ENCODE peak calls at places on chromosome 10, in seven cellular contexts. R, N, M, G, A, K and L are unnamed samples.

GRCh38 chr10:63542835-63543575 is 21.8 kb downstream of the REEP3 start:
- DNase-seq in M (no peak), A (no peak), K (no peak), G (no peak), N (peak; percentile 35), R (no peak), L (no peak)

GRCh38 chr10:26085549-26085948 is 131.0 kb upstream of the GAD2 start:
- DNase-seq in K (no peak), R (no peak), N (no peak), M (no peak), G (no peak), A (no peak), L (no peak)

GRCh38 chr10:78931333-78932083 is 137.3 kb upstream of the ZMIZ1 start:
- DNase-seq in N (peak; percentile 88), A (peak; percentile 63), K (peak; percentile 94), R (no peak), G (no peak), M (no peak), L (no peak)

GRCh38 chr10:44316187-44316921 is 68.5 kb downstream of the CXCL12 start:
- DNase-seq in A (no peak), K (peak; percentile 47), N (no peak), R (no peak), M (no peak), G (no peak), L (no peak)

GRCh38 chr10:70990661-70991060 is 102.3 kb upstream of the PCBD1 start:
- DNase-seq in A (no peak), K (no peak), M (no peak), G (no peak), N (no peak), R (no peak), L (no peak)

GRCh38 chr10:6171891-6172354 is 30.8 kb upstream of the PFKFB3 start:
- DNase-seq in M (no peak), G (no peak), A (peak; percentile 75), N (peak; percentile 96), K (peak; percentile 97), R (no peak), L (no peak)

GRCh38 chr10:22365644-22366565 is 20.6 kb downstream of the SPAG6 start:
- DNase-seq in A (no peak), M (no peak), K (no peak), G (no peak), N (no peak), R (no peak), L (no peak)

GRCh38 chr10:79378647-79379511 is 31.6 kb downstream of the PPIF start:
- DNase-seq in A (no peak), N (no peak), R (peak; percentile 34), G (no peak), K (peak; percentile 30), M (no peak), L (peak; percentile 11)

GRCh38 chr10:132237871-132238270 is 51.1 kb downstream of the DPYSL4 start:
- DNase-seq in K (peak; percentile 66), N (no peak), R (no peak), G (no peak), A (no peak), M (no peak), L (no peak)

GRCh38 chr10:47337243-47337642 is 10.9 kb upstream of the RBP3 start:
- DNase-seq in R (no peak), N (no peak), K (no peak), G (no peak), M (no peak), A (no peak), L (no peak)

GRCh38 chr10:18738835-18739234 is 79.6 kb downstream of the ARL5B start:
- DNase-seq in K (no peak), G (no peak), A (peak; percentile 15), M (no peak), R (no peak), N (peak; percentile 76), L (no peak)

GRCh38 chr10:132418520-132419416 is 21.8 kb downstream of the PWWP2B start:
- DNase-seq in A (no peak), K (no peak), G (peak; percentile 46), N (no peak), M (no peak), R (peak; percentile 88), L (peak; percentile 44)

GRCh38 chr10:63595072-63595471 is 73.9 kb downstream of the REEP3 start:
- DNase-seq in N (peak; percentile 21), K (no peak), R (no peak), A (peak; percentile 3), M (no peak), G (no peak), L (no peak)

GRCh38 chr10:119370046-119370770 is 162.8 kb downstream of the GRK5 start:
- DNase-seq in G (no peak), N (peak; percentile 90), M (no peak), K (peak; percentile 95), A (peak; percentile 61), R (no peak), L (no peak)

GRCh38 chr10:34717429-34717828 is 97.7 kb downstream of the PARD3 start:
- DNase-seq in G (no peak), K (no peak), N (no peak), R (no peak), M (no peak), A (no peak), L (no peak)

GRCh38 chr10:2917926-2918325 is 149.4 kb upstream of the PFKP start:
- DNase-seq in K (no peak), N (no peak), A (no peak), R (no peak), G (no peak), M (no peak), L (no peak)
- TF ChIP-seq CTCF in K (no peak), N (no peak), A (no peak), R (no peak), G (no peak), M (no peak), L (no peak)

GRCh38 chr10:88114368-88114767 is 250.9 kb downstream of the PTEN start:
- DNase-seq in G (no peak), R (peak; percentile 60), M (no peak), K (no peak), A (no peak), N (peak; percentile 25), L (peak; percentile 52)
- TF ChIP-seq CTCF in G (peak; percentile 70), R (peak; percentile 63), M (no peak), K (peak; percentile 50), A (peak; percentile 32), N (peak; percentile 34), L (peak; percentile 61)

DNA sequence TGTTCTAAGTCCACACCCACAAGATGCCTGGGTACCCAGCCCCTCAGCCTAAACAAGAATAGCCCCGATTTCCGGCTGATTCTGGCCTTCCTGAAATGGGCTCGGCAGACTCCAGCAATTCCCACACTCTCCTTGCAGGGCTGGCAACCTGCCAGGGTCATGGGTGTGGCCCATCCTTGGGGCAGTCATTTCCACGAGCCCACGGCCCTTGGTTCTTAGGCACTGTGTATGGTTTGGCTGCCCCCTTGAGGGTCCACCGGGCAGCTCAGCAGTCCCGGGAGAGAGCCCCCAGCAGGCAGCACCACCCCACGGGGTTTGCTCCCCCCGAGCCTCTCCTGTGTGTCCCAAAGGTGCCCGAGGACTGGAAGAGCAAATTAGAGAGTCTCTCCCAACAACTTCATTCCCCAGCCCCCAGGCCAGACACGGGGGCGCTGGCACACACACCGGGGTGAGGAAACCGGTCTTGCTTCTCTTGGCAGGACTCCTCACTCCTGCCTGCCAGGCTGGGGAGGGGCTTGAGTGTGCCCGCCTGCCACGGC is 142.2 kb downstream of the EMX2 start:
- DNase-seq in G (peak; percentile 43), K (peak; percentile 86), R (peak; percentile 54), N (no peak), M (no peak), A (no peak), L (no peak)
- TF ChIP-seq CTCF in G (peak; percentile 55), K (no peak), R (peak; percentile 11), N (no peak), M (no peak), A (no peak), L (no peak)

DNA sequence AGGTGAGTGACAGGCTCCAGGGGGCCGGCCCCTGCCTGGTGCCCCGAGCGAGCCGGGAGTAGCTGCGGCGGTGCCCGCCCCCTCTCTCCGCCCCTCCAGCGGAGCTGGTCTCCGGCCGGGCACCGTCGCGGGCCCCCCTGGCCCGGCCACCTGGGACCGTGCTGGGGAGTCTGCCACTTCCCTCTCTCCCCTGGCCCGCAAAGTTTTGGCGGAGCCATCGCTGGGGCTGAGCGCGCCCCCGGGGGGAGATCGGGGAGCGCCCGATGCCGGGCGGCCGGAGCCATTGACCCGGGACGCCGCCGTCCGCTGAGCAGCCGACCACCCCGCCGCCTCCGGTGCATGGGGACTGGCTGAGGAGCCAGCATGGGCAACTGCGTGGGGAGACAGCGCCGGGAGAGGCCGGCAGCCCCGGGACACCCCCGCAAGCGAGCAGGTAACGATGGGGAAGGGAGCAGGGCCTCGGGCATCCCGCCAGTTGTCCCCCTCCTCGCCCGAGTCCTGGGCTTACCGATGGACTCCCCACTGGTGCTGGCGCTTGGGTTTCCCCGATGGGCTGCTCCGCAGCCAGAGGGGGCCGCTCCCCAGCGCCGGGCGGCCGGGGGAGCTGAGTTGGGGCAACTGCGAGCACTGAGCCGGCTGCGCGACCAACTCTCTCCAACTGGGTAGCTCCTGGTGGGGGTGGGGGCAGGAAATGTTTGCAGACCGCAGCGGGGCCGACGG is at the start of gene UBTD1:
- DNase-seq in R (peak; percentile 77), M (no peak), A (no peak), K (peak; percentile 93), G (no peak), N (peak; percentile 49), L (no peak)
- TF ChIP-seq CTCF in R (no peak), M (no peak), A (peak; percentile 21), K (no peak), G (no peak), N (no peak), L (no peak)

GRCh38 chr10:24418532-24418931 is 209.6 kb downstream of the KIAA1217 start:
- DNase-seq in R (no peak), G (no peak), K (no peak), M (no peak), A (no peak), N (no peak), L (no peak)
- TF ChIP-seq CTCF in R (no peak), G (no peak), K (peak; percentile 45), M (no peak), A (peak; percentile 38), N (peak; percentile 45), L (no peak)